ENCODE peak calls at places on chromosomes 6 and 20, in four cellular contexts. X is HFF-Myc; C is amygdala; U is Jurkat, Clone E6-1. E is an unnamed sample.

GRCh38 chr20:44028868-44029847 is 114.5 kb downstream of the TOX2 start:
- DNase-seq in X (no peak), C (no peak), U (peak), E (no peak)

GRCh38 chr6:46053034-46053933 is 37.6 kb upstream of the CLIC5 start:
- DNase-seq in X (no peak), C (no peak), U (no peak), E (peak)

GRCh38 chr6:118650500-118651281 is 700 bp downstream of the CEP85L start:
- DNase-seq in X (no peak), C (no peak), U (no peak), E (peak)

GRCh38 chr6:29762781-29763214 is 39.6 kb downstream of the HLA-F start:
- DNase-seq in X (no peak), C (no peak), U (no peak), E (no peak)

GRCh38 chr20:59412251-59412650 is 111.8 kb downstream of the EDN3 start:
- DNase-seq in X (no peak), C (no peak), U (no peak), E (no peak)

GRCh38 chr20:22729616-22730236 is 145.4 kb upstream of the FOXA2 start:
- DNase-seq in X (no peak), C (no peak), U (no peak), E (no peak)

GRCh38 chr6:158321960-158322359 is 9.7 kb downstream of the TULP4 start:
- DNase-seq in X (peak), C (no peak), U (no peak), E (no peak)

GRCh38 chr20:7361321-7361720 is 578.9 kb downstream of the HAO1 start:
- DNase-seq in X (no peak), C (no peak), U (no peak), E (no peak)

GRCh38 chr6:161434331-161434730 is 160.5 kb upstream of the AGPAT4 start:
- DNase-seq in X (no peak), C (peak), U (no peak), E (no peak)

GRCh38 chr6:63319911-63320310 is at the start of gene LGSN:
- DNase-seq in X (no peak), C (no peak), U (no peak), E (peak)

GRCh38 chr6:158536891-158537798 is 22.7 kb upstream of the TMEM181 start:
- DNase-seq in X (no peak), C (no peak), U (no peak), E (peak)

GRCh38 chr6:56713285-56713684 is 70.6 kb upstream of the DST start:
- DNase-seq in X (no peak), C (no peak), U (no peak), E (peak)

GRCh38 chr6:108838101-108838717 is 10.0 kb upstream of the ARMC2 start:
- DNase-seq in X (no peak), C (no peak), U (no peak), E (peak)

GRCh38 chr6:165950316-165950715 is 217.3 kb downstream of the TBXT start:
- DNase-seq in X (no peak), C (no peak), U (no peak), E (no peak)

GRCh38 chr6:137349856-137350830 is 131.0 kb upstream of the IFNGR1 start:
- DNase-seq in X (no peak), C (peak), U (no peak), E (no peak)

GRCh38 chr6:109284675-109285074 is 97.6 kb downstream of the CD164 start:
- DNase-seq in X (no peak), C (no peak), U (no peak), E (peak)

E was measured in DMS53.